ENCODE peak calls at places on chromosome 7, in ten cellular contexts. One of them, this sample, is unnamed.

GRCh38 chr7:118184392-118184899 is 482 bp downstream of the LSM8 start:
- DNase-seq in A549: peak; percentile 9
- DNase-seq in transverse colon: no peak
- DNase-seq in stomach: no peak
- DNase-seq in esophagus squamous epithelium: no peak
- DNase-seq in vagina: no peak
- DNase-seq in heart left ventricle: no peak
- DNase-seq in thyroid gland: no peak
- DNase-seq in HCT116: no peak
- DNase-seq in IMR-90: no peak
- DNase-seq in this sample: peak; percentile 78

GRCh38 chr7:136064098-136064497 is 86.9 kb upstream of the MTPN start:
- DNase-seq in esophagus squamous epithelium: no peak
- DNase-seq in thyroid gland: no peak
- DNase-seq in A549: no peak
- DNase-seq in transverse colon: no peak
- DNase-seq in vagina: no peak
- DNase-seq in heart left ventricle: no peak
- DNase-seq in HCT116: no peak
- DNase-seq in stomach: no peak
- DNase-seq in IMR-90: no peak
- DNase-seq in this sample: no peak

GRCh38 chr7:17183630-17184328 is 114.7 kb upstream of the AHR start:
- DNase-seq in HCT116: no peak
- DNase-seq in vagina: no peak
- DNase-seq in esophagus squamous epithelium: no peak
- DNase-seq in A549: no peak
- DNase-seq in heart left ventricle: no peak
- DNase-seq in IMR-90: no peak
- DNase-seq in transverse colon: no peak
- DNase-seq in stomach: no peak
- DNase-seq in thyroid gland: no peak
- DNase-seq in this sample: no peak

GRCh38 chr7:44766416-44766801 is 17.8 kb downstream of the ZMIZ2 start:
- DNase-seq in thyroid gland: no peak
- DNase-seq in heart left ventricle: no peak
- DNase-seq in HCT116: no peak
- DNase-seq in stomach: no peak
- DNase-seq in A549: no peak
- DNase-seq in transverse colon: no peak
- DNase-seq in vagina: no peak
- DNase-seq in esophagus squamous epithelium: no peak
- DNase-seq in IMR-90: no peak
- DNase-seq in this sample: no peak

GRCh38 chr7:68407460-68407859 is 1190.8 kb upstream of the AUTS2 start:
- DNase-seq in transverse colon: no peak
- DNase-seq in esophagus squamous epithelium: no peak
- DNase-seq in IMR-90: no peak
- DNase-seq in stomach: no peak
- DNase-seq in heart left ventricle: no peak
- DNase-seq in A549: no peak
- DNase-seq in thyroid gland: no peak
- DNase-seq in vagina: no peak
- DNase-seq in HCT116: no peak
- DNase-seq in this sample: no peak

GRCh38 chr7:23482686-23483085 is 12.4 kb upstream of the IGF2BP3 start:
- DNase-seq in stomach: no peak
- DNase-seq in IMR-90: no peak
- DNase-seq in transverse colon: no peak
- DNase-seq in A549: no peak
- DNase-seq in thyroid gland: no peak
- DNase-seq in esophagus squamous epithelium: no peak
- DNase-seq in heart left ventricle: no peak
- DNase-seq in vagina: no peak
- DNase-seq in HCT116: no peak
- DNase-seq in this sample: no peak

GRCh38 chr7:129914536-129915272 is 38.1 kb downstream of the UBE2H start:
- DNase-seq in IMR-90: no peak
- DNase-seq in HCT116: no peak
- DNase-seq in stomach: no peak
- DNase-seq in heart left ventricle: no peak
- DNase-seq in vagina: no peak
- DNase-seq in esophagus squamous epithelium: no peak
- DNase-seq in A549: no peak
- DNase-seq in transverse colon: no peak
- DNase-seq in thyroid gland: no peak
- DNase-seq in this sample: peak; percentile 52

GRCh38 chr7:39948375-39948774 is 1.7 kb upstream of the CDK13 start:
- DNase-seq in heart left ventricle: no peak
- DNase-seq in A549: no peak
- DNase-seq in transverse colon: peak; percentile 16
- DNase-seq in HCT116: no peak
- DNase-seq in vagina: no peak
- DNase-seq in stomach: no peak
- DNase-seq in IMR-90: no peak
- DNase-seq in thyroid gland: no peak
- DNase-seq in esophagus squamous epithelium: no peak
- DNase-seq in this sample: no peak

GRCh38 chr7:48643420-48644013 is 280.8 kb upstream of the CDC14C start:
- DNase-seq in thyroid gland: no peak
- DNase-seq in IMR-90: no peak
- DNase-seq in esophagus squamous epithelium: no peak
- DNase-seq in HCT116: no peak
- DNase-seq in A549: no peak
- DNase-seq in transverse colon: no peak
- DNase-seq in vagina: no peak
- DNase-seq in stomach: no peak
- DNase-seq in heart left ventricle: no peak
- DNase-seq in this sample: no peak

GRCh38 chr7:137609500-137609899 is 237.3 kb downstream of the DGKI start:
- DNase-seq in IMR-90: no peak
- DNase-seq in A549: no peak
- DNase-seq in thyroid gland: peak; percentile 91
- DNase-seq in transverse colon: no peak
- DNase-seq in esophagus squamous epithelium: no peak
- DNase-seq in heart left ventricle: no peak
- DNase-seq in vagina: no peak
- DNase-seq in HCT116: no peak
- DNase-seq in stomach: no peak
- DNase-seq in this sample: no peak

GRCh38 chr7:152107945-152108344 is 82.5 kb downstream of the GALNT11 start:
- DNase-seq in stomach: no peak
- DNase-seq in vagina: no peak
- DNase-seq in esophagus squamous epithelium: no peak
- DNase-seq in HCT116: no peak
- DNase-seq in thyroid gland: no peak
- DNase-seq in transverse colon: no peak
- DNase-seq in heart left ventricle: no peak
- DNase-seq in IMR-90: no peak
- DNase-seq in A549: no peak
- DNase-seq in this sample: no peak

GRCh38 chr7:22718911-22719420 is 8.0 kb upstream of the IL6 start:
- DNase-seq in vagina: no peak
- DNase-seq in thyroid gland: no peak
- DNase-seq in esophagus squamous epithelium: no peak
- DNase-seq in HCT116: no peak
- DNase-seq in A549: no peak
- DNase-seq in stomach: no peak
- DNase-seq in IMR-90: no peak
- DNase-seq in heart left ventricle: no peak
- DNase-seq in transverse colon: no peak
- DNase-seq in this sample: no peak

GRCh38 chr7:128425851-128426250 is 16.1 kb upstream of the IMPDH1 start:
- DNase-seq in heart left ventricle: peak; percentile 58
- DNase-seq in HCT116: peak; percentile 57
- DNase-seq in esophagus squamous epithelium: no peak
- DNase-seq in thyroid gland: peak; percentile 66
- DNase-seq in stomach: peak; percentile 87
- DNase-seq in vagina: no peak
- DNase-seq in transverse colon: peak; percentile 84
- DNase-seq in A549: peak; percentile 89
- DNase-seq in IMR-90: peak; percentile 52
- DNase-seq in this sample: peak; percentile 59

GRCh38 chr7:136956671-136957070 is 88.2 kb downstream of the CHRM2 start:
- DNase-seq in transverse colon: no peak
- DNase-seq in esophagus squamous epithelium: no peak
- DNase-seq in thyroid gland: no peak
- DNase-seq in heart left ventricle: no peak
- DNase-seq in IMR-90: peak; percentile 40
- DNase-seq in A549: no peak
- DNase-seq in HCT116: no peak
- DNase-seq in stomach: no peak
- DNase-seq in vagina: no peak
- DNase-seq in this sample: no peak

GRCh38 chr7:159141159-159141558 is 3.5 kb downstream of the VIPR2 start:
- DNase-seq in heart left ventricle: peak; percentile 12
- DNase-seq in esophagus squamous epithelium: no peak
- DNase-seq in A549: no peak
- DNase-seq in HCT116: no peak
- DNase-seq in transverse colon: no peak
- DNase-seq in stomach: peak; percentile 13
- DNase-seq in thyroid gland: no peak
- DNase-seq in vagina: no peak
- DNase-seq in IMR-90: no peak
- DNase-seq in this sample: no peak

DNA sequence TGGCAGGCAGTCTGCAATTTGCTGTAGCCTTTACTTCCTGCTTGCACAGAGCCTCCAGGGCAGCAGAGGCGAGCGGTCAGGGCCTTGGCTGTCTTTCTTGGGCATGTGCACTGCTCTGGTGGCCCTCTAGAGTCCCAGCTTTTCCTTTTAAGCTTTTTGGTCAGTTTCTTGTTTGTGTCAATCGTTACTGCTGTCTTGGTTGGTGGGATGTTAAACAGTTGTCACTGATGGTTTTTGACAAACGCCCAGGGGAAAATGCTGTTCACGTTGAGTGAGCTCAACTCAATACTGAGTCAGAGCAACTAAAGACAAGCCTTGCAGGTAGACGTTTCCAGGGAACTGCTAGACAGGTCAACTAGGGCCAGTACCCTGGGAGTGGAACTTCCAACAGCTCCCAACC is 14.0 kb downstream of the PRKRIP1 start:
- DNase-seq in vagina: no peak
- DNase-seq in transverse colon: no peak
- DNase-seq in A549: no peak
- DNase-seq in IMR-90: no peak
- DNase-seq in HCT116: no peak
- DNase-seq in thyroid gland: no peak
- DNase-seq in stomach: no peak
- DNase-seq in esophagus squamous epithelium: no peak
- DNase-seq in heart left ventricle: no peak
- DNase-seq in this sample: no peak
- TF ChIP-seq POLR2A in vagina: no peak
- TF ChIP-seq POLR2A in transverse colon: no peak
- TF ChIP-seq POLR2A in A549: no peak
- TF ChIP-seq POLR2A in IMR-90: no peak
- TF ChIP-seq POLR2A in HCT116: no peak
- TF ChIP-seq POLR2A in thyroid gland: no peak
- TF ChIP-seq POLR2A in stomach: no peak
- TF ChIP-seq POLR2A in esophagus squamous epithelium: no peak
- TF ChIP-seq POLR2A in heart left ventricle: no peak
- TF ChIP-seq POLR2A in this sample: no peak

GRCh38 chr7:30321992-30322637 is 37.7 kb downstream of the ZNRF2 start:
- DNase-seq in heart left ventricle: no peak
- DNase-seq in thyroid gland: no peak
- DNase-seq in esophagus squamous epithelium: no peak
- DNase-seq in HCT116: no peak
- DNase-seq in A549: no peak
- DNase-seq in vagina: no peak
- DNase-seq in IMR-90: no peak
- DNase-seq in transverse colon: no peak
- DNase-seq in stomach: no peak
- DNase-seq in this sample: no peak
- TF ChIP-seq POLR2A in heart left ventricle: no peak
- TF ChIP-seq POLR2A in thyroid gland: no peak
- TF ChIP-seq POLR2A in esophagus squamous epithelium: no peak
- TF ChIP-seq POLR2A in HCT116: no peak
- TF ChIP-seq POLR2A in A549: no peak
- TF ChIP-seq POLR2A in vagina: no peak
- TF ChIP-seq POLR2A in IMR-90: no peak
- TF ChIP-seq POLR2A in transverse colon: no peak
- TF ChIP-seq POLR2A in stomach: no peak
- TF ChIP-seq POLR2A in this sample: no peak

GRCh38 chr7:56033671-56034432 is 17.4 kb downstream of the PSPH start:
- DNase-seq in IMR-90: peak; percentile 70
- DNase-seq in esophagus squamous epithelium: no peak
- DNase-seq in HCT116: peak; percentile 37
- DNase-seq in transverse colon: peak; percentile 70
- DNase-seq in stomach: peak; percentile 55
- DNase-seq in heart left ventricle: peak; percentile 52
- DNase-seq in thyroid gland: peak; percentile 64
- DNase-seq in A549: peak; percentile 75
- DNase-seq in vagina: no peak
- DNase-seq in this sample: peak; percentile 67
- TF ChIP-seq POLR2A in IMR-90: no peak
- TF ChIP-seq POLR2A in esophagus squamous epithelium: no peak
- TF ChIP-seq POLR2A in HCT116: no peak
- TF ChIP-seq POLR2A in transverse colon: no peak
- TF ChIP-seq POLR2A in stomach: no peak
- TF ChIP-seq POLR2A in heart left ventricle: no peak
- TF ChIP-seq POLR2A in thyroid gland: no peak
- TF ChIP-seq POLR2A in A549: peak; percentile 64
- TF ChIP-seq POLR2A in vagina: no peak
- TF ChIP-seq POLR2A in this sample: no peak

GRCh38 chr7:148789228-148789627 is 90.5 kb downstream of the CUL1 start:
- DNase-seq in HCT116: no peak
- DNase-seq in thyroid gland: no peak
- DNase-seq in A549: no peak
- DNase-seq in heart left ventricle: no peak
- DNase-seq in transverse colon: no peak
- DNase-seq in vagina: no peak
- DNase-seq in stomach: no peak
- DNase-seq in esophagus squamous epithelium: no peak
- DNase-seq in IMR-90: no peak
- DNase-seq in this sample: no peak

GRCh38 chr7:148787571-148788295 is 89.0 kb downstream of the CUL1 start:
- DNase-seq in vagina: no peak
- DNase-seq in thyroid gland: no peak
- DNase-seq in HCT116: no peak
- DNase-seq in A549: no peak
- DNase-seq in IMR-90: no peak
- DNase-seq in esophagus squamous epithelium: no peak
- DNase-seq in transverse colon: no peak
- DNase-seq in stomach: no peak
- DNase-seq in heart left ventricle: no peak
- DNase-seq in this sample: no peak

GRCh38 chr7:148782757-148783456 is 84.2 kb downstream of the CUL1 start:
- DNase-seq in transverse colon: no peak
- DNase-seq in vagina: no peak
- DNase-seq in IMR-90: no peak
- DNase-seq in heart left ventricle: no peak
- DNase-seq in esophagus squamous epithelium: no peak
- DNase-seq in HCT116: no peak
- DNase-seq in thyroid gland: no peak
- DNase-seq in stomach: no peak
- DNase-seq in A549: no peak
- DNase-seq in this sample: no peak

GRCh38 chr7:148783801-148784527 is 85.3 kb downstream of the CUL1 start:
- DNase-seq in stomach: no peak
- DNase-seq in heart left ventricle: no peak
- DNase-seq in thyroid gland: no peak
- DNase-seq in vagina: no peak
- DNase-seq in transverse colon: no peak
- DNase-seq in A549: no peak
- DNase-seq in esophagus squamous epithelium: no peak
- DNase-seq in HCT116: no peak
- DNase-seq in IMR-90: no peak
- DNase-seq in this sample: no peak
- TF ChIP-seq POLR2A in stomach: no peak
- TF ChIP-seq POLR2A in heart left ventricle: no peak
- TF ChIP-seq POLR2A in thyroid gland: no peak
- TF ChIP-seq POLR2A in vagina: no peak
- TF ChIP-seq POLR2A in transverse colon: no peak
- TF ChIP-seq POLR2A in A549: no peak
- TF ChIP-seq POLR2A in esophagus squamous epithelium: no peak
- TF ChIP-seq POLR2A in HCT116: no peak
- TF ChIP-seq POLR2A in IMR-90: no peak
- TF ChIP-seq POLR2A in this sample: no peak